ENCODE peak calls at places on chromosomes 13 and 19, in eight cellular contexts. D is fibroblast of lung, H is H9, Z is astrocyte, U is HCT116, Q is PC-3, O is neuronal stem cell, P is IMR-90. T is an unnamed sample.

GRCh38 chr19:10979950-10980349 is 19.1 kb downstream of the SMARCA4 start:
- DNase-seq in D (peak), H (no peak), Z (no peak), U (no peak), Q (no peak), O (no peak), P (no peak), T (no peak)

GRCh38 chr13:83620535-83621220 is 261.6 kb downstream of the SLITRK1 start:
- DNase-seq in D (peak), H (no peak), Z (peak), U (peak), Q (peak), O (no peak), P (peak), T (peak)

GRCh38 chr19:46898731-46899130 is 37.9 kb downstream of the ARHGAP35 start:
- DNase-seq in D (peak), H (no peak), Z (peak), U (no peak), Q (no peak), O (no peak), P (peak), T (no peak)

GRCh38 chr19:4388171-4389063 is 11.9 kb downstream of the SH3GL1 start:
- DNase-seq in D (no peak), H (no peak), Z (no peak), U (no peak), Q (peak), O (no peak), P (no peak), T (peak)

GRCh38 chr19:47540748-47541147 is 25.9 kb upstream of the NAPA start:
- DNase-seq in D (peak), H (no peak), Z (peak), U (no peak), Q (peak), O (no peak), P (peak), T (no peak)

GRCh38 chr19:4061683-4062575 is 4.8 kb downstream of the ZBTB7A start:
- DNase-seq in D (no peak), H (peak), Z (no peak), U (no peak), Q (peak), O (no peak), P (no peak), T (peak)

GRCh38 chr19:49613374-49613773 is 22.4 kb downstream of the PRR12 start:
- DNase-seq in D (peak), H (no peak), Z (no peak), U (no peak), Q (peak), O (no peak), P (no peak), T (peak)

GRCh38 chr13:28299941-28300340 is 161.6 kb downstream of the PAN3 start:
- DNase-seq in D (peak), H (no peak), Z (no peak), U (no peak), Q (no peak), O (no peak), P (no peak), T (no peak)

GRCh38 chr13:44364601-44365000 is 9.0 kb upstream of the SERP2 start:
- DNase-seq in D (peak), H (no peak), Z (peak), U (peak), Q (peak), O (peak), P (peak), T (peak)

GRCh38 chr19:51086153-51086850 is 3.6 kb upstream of the KLK14 start:
- DNase-seq in D (no peak), H (no peak), Z (no peak), U (no peak), Q (no peak), O (no peak), P (no peak), T (no peak)

GRCh38 chr13:35499131-35500051 is 22.9 kb upstream of the MAB21L1 start:
- DNase-seq in D (no peak), H (no peak), Z (no peak), U (no peak), Q (no peak), O (no peak), P (no peak), T (no peak)

GRCh38 chr13:30396434-30397075 is 25.7 kb upstream of the UBE2L5 start:
- DNase-seq in D (no peak), H (no peak), Z (peak), U (no peak), Q (peak), O (no peak), P (peak), T (peak)

GRCh38 chr13:58921129-58921528 is 1242.6 kb downstream of the DIAPH3 start:
- DNase-seq in D (no peak), H (no peak), Z (no peak), U (no peak), Q (no peak), O (no peak), P (no peak), T (no peak)

GRCh38 chr19:38434549-38435051 is 1.1 kb downstream of the RYR1 start:
- DNase-seq in D (no peak), H (peak), Z (no peak), U (no peak), Q (no peak), O (no peak), P (no peak), T (no peak)

GRCh38 chr19:48403606-48404005 is 10.1 kb downstream of the GRIN2D start:
- DNase-seq in D (peak), H (peak), Z (peak), U (no peak), Q (peak), O (no peak), P (peak), T (peak)

GRCh38 chr13:50131998-50132936 is 117.0 kb downstream of the KCNRG start:
- DNase-seq in D (peak), H (peak), Z (no peak), U (no peak), Q (no peak), O (peak), P (no peak), T (no peak)

GRCh38 chr19:18469245-18470107 is 31.5 kb upstream of the ISYNA1 start:
- DNase-seq in D (peak), H (peak), Z (no peak), U (peak), Q (peak), O (no peak), P (peak), T (peak)

GRCh38 chr19:14410054-14410774 is 8.9 kb downstream of the DDX39A start:
- DNase-seq in D (no peak), H (no peak), Z (no peak), U (no peak), Q (no peak), O (no peak), P (no peak), T (no peak)

GRCh38 chr13:23915308-23915707 is 18.0 kb upstream of the C1QTNF9B start:
- DNase-seq in D (no peak), H (no peak), Z (no peak), U (peak), Q (peak), O (no peak), P (no peak), T (no peak)

GRCh38 chr13:23905766-23906165 is 8.5 kb upstream of the C1QTNF9B start:
- DNase-seq in D (peak), H (no peak), Z (peak), U (no peak), Q (no peak), O (no peak), P (no peak), T (no peak)

GRCh38 chr13:23903906-23904280 is 6.6 kb upstream of the C1QTNF9B start:
- DNase-seq in D (no peak), H (no peak), Z (no peak), U (no peak), Q (no peak), O (no peak), P (no peak), T (no peak)

GRCh38 chr13:23909606-23910005 is 12.3 kb upstream of the C1QTNF9B start:
- DNase-seq in D (no peak), H (no peak), Z (no peak), U (no peak), Q (no peak), O (no peak), P (no peak), T (peak)
- H2AFZ ChIP-seq in D (no peak), H (no peak), Z (no peak), U (no peak), Q (no peak), O (no peak), P (no peak), T (no peak)

GRCh38 chr19:42269518-42270345 is 680 bp downstream of the CIC start:
- DNase-seq in D (no peak), H (no peak), Z (no peak), U (no peak), Q (no peak), O (no peak), P (no peak), T (no peak)
- H2AFZ ChIP-seq in D (no peak), H (no peak), Z (no peak), U (no peak), Q (peak), O (no peak), P (peak), T (no peak)

DNA sequence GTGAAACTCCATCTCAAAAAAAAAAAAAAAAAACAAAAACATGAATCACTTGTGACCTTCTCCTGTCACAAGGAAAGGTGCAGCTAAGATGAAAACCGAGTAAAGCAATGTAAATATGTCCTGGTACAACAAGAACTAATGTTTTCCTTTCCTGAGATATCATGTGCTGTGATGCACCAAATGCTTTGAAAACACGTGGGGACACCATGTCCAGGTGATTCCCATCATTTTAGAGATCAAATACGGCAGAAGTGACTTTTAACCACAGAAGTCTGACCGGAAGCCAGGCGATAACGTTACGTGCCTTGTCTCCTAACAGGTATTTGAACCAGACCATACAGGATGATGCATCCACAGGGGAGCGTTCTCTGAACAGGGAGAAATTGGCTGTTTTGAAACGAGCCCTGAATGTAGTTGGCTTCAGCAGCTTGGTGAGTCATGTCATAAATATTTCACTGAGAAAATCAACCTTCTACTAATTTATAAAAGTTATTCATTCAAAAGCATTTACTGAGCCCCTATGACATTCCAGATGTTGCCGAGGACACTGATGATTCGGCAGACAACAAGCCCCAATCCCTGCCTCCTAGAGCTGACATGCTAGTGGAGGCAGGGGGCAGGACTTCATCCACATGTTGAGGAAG is 328.1 kb downstream of the MYO16 start:
- DNase-seq in D (peak), H (no peak), Z (peak), U (peak), Q (peak), O (no peak), P (peak), T (peak)
- H2AFZ ChIP-seq in D (peak), H (no peak), Z (peak), U (peak), Q (peak), O (peak), P (peak), T (no peak)

DNA sequence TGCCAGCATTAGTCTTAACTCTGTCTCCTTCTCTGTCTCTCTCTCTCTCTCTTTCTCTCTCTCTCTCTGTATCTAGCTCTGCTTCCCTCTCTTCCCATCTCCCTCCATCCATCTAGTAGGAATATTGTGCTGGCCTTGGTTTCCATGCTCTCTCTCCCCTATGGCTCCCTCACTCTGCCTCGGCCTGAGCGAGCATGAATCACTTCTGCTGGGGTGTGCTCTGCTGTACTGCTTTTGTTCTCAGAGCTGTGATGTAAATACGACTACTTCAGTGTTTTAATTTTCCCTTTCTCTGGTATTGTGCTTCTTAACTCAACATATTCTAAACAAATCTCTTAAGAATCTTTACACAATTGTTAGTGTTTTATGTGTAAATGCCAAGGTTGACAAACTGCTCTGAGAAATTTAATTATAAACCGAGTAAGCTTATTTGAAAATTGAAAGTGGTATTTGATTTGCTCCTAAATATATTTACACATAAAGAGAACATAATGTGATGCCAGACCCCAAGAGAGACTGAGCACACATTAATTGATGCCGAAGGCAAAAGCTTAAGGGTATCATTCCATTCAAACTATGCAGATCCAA is 211.5 kb upstream of the KL start:
- DNase-seq in D (peak), H (no peak), Z (peak), U (no peak), Q (peak), O (no peak), P (peak), T (no peak)
- H2AFZ ChIP-seq in D (peak), H (peak), Z (peak), U (no peak), Q (peak), O (peak), P (peak), T (no peak)

GRCh38 chr19:17237747-17238706 is 7.7 kb downstream of the NR2F6 start:
- DNase-seq in D (no peak), H (no peak), Z (no peak), U (no peak), Q (no peak), O (no peak), P (no peak), T (peak)
- H2AFZ ChIP-seq in D (no peak), H (no peak), Z (no peak), U (no peak), Q (no peak), O (no peak), P (no peak), T (no peak)

GRCh38 chr13:74039154-74039553 is 95.0 kb downstream of the KLF12 start:
- DNase-seq in D (no peak), H (no peak), Z (no peak), U (no peak), Q (no peak), O (no peak), P (no peak), T (no peak)

GRCh38 chr13:74036373-74036772 is 97.8 kb downstream of the KLF12 start:
- DNase-seq in D (no peak), H (peak), Z (no peak), U (no peak), Q (peak), O (no peak), P (no peak), T (peak)

GRCh38 chr13:74032325-74032724 is 101.9 kb downstream of the KLF12 start:
- DNase-seq in D (no peak), H (no peak), Z (no peak), U (no peak), Q (no peak), O (no peak), P (no peak), T (no peak)

GRCh38 chr13:74037762-74038161 is 96.4 kb downstream of the KLF12 start:
- DNase-seq in D (no peak), H (no peak), Z (no peak), U (no peak), Q (no peak), O (no peak), P (no peak), T (no peak)

DNA sequence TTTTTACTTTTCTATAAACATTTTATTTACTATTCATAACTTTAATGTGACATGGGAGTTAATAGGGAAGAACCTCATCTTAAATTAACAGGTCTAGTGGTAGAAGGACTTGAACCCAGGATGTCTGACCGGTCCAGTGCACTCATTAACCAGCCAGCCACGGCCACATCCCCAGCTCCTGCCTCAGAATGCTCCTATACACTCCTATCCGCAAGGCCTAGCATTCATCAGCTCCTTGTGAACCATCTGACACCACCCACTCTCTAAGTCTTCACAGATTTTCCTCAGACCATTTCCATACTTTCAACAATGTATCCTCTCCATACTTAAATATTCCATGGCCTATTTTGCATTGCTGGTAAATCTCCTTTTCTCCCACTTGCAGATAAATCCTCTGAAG is 98.3 kb downstream of the KLF12 start:
- DNase-seq in D (no peak), H (no peak), Z (no peak), U (no peak), Q (no peak), O (no peak), P (no peak), T (no peak)
- H2AFZ ChIP-seq in D (no peak), H (no peak), Z (no peak), U (no peak), Q (no peak), O (no peak), P (no peak), T (no peak)

GRCh38 chr13:79900356-79900755 is 419.4 kb downstream of the NDFIP2 start:
- DNase-seq in D (no peak), H (no peak), Z (no peak), U (no peak), Q (no peak), O (no peak), P (no peak), T (no peak)
- H2AFZ ChIP-seq in D (no peak), H (no peak), Z (no peak), U (no peak), Q (no peak), O (no peak), P (no peak), T (no peak)

GRCh38 chr19:36973021-36973843 is 57.1 kb downstream of the ZNF568 start:
- DNase-seq in D (peak), H (peak), Z (peak), U (no peak), Q (no peak), O (peak), P (peak), T (peak)
- H2AFZ ChIP-seq in D (peak), H (no peak), Z (peak), U (no peak), Q (no peak), O (no peak), P (peak), T (peak)

GRCh38 chr19:54906819-54907218 is 871 bp downstream of the NCR1 start:
- DNase-seq in D (no peak), H (no peak), Z (no peak), U (no peak), Q (no peak), O (no peak), P (no peak), T (no peak)

GRCh38 chr19:54903303-54903702 is 2.6 kb upstream of the NCR1 start:
- DNase-seq in D (no peak), H (no peak), Z (no peak), U (no peak), Q (no peak), O (no peak), P (no peak), T (no peak)

GRCh38 chr19:54905908-54906511 is at the start of gene NCR1:
- DNase-seq in D (no peak), H (peak), Z (no peak), U (no peak), Q (no peak), O (no peak), P (no peak), T (peak)

GRCh38 chr19:54905411-54905810 is 537 bp upstream of the NCR1 start:
- DNase-seq in D (no peak), H (no peak), Z (no peak), U (no peak), Q (no peak), O (no peak), P (no peak), T (no peak)
- H2AFZ ChIP-seq in D (no peak), H (no peak), Z (no peak), U (no peak), Q (no peak), O (peak), P (no peak), T (no peak)

T was measured in trophoblast cell.